ENCODE peak calls at places on chromosomes 1 and 21, in four cellular contexts. Q, X, N and J are unnamed samples.

GRCh38 chr1:19164274-19165015 is 45.6 kb downstream of the UBR4 start:
- DNase-seq in Q (no peak), X (no peak), N (no peak), J (no peak)

GRCh38 chr21:41993744-41994143 is 16.4 kb downstream of the ZBTB21 start:
- DNase-seq in Q (no peak), X (no peak), N (peak), J (no peak)

GRCh38 chr1:228015276-228016180 is 8.7 kb downstream of the WNT3A start:
- DNase-seq in Q (no peak), X (peak), N (no peak), J (no peak)

GRCh38 chr1:145695781-145696629 is 11.2 kb downstream of the PDZK1 start:
- DNase-seq in Q (no peak), X (no peak), N (peak), J (no peak)

GRCh38 chr1:234907585-234908457 is 220.8 kb downstream of the TOMM20 start:
- DNase-seq in Q (no peak), X (no peak), N (peak), J (no peak)

GRCh38 chr1:230798187-230798484 is 50.9 kb downstream of the CAPN9 start:
- DNase-seq in Q (no peak), X (no peak), N (no peak), J (no peak)

GRCh38 chr1:171441278-171441677 is 44.1 kb upstream of the PRRC2C start:
- DNase-seq in Q (no peak), X (peak), N (no peak), J (no peak)

GRCh38 chr1:79006564-79006963 is at the start of gene ADGRL4:
- DNase-seq in Q (no peak), X (no peak), N (peak), J (no peak)

GRCh38 chr1:52356818-52357355 is 9.1 kb downstream of the CC2D1B start:
- DNase-seq in Q (no peak), X (no peak), N (no peak), J (no peak)

GRCh38 chr21:45916011-45916840 is 65.3 kb upstream of the COL6A1 start:
- DNase-seq in Q (no peak), X (no peak), N (no peak), J (no peak)

GRCh38 chr1:10973956-10974881 is 38.2 kb upstream of the TARDBP start:
- DNase-seq in Q (no peak), X (no peak), N (no peak), J (no peak)

GRCh38 chr1:3014443-3015268 is 6.6 kb upstream of the ACTRT2 start:
- DNase-seq in Q (no peak), X (no peak), N (no peak), J (no peak)

GRCh38 chr1:59390307-59390706 is 93.4 kb downstream of the FGGY start:
- DNase-seq in Q (no peak), X (no peak), N (no peak), J (no peak)

GRCh38 chr1:87956072-87956471 is 627.4 kb downstream of the LMO4 start:
- DNase-seq in Q (no peak), X (peak), N (no peak), J (no peak)

GRCh38 chr1:172117800-172118199 is 276.5 kb downstream of the DNM3 start:
- DNase-seq in Q (peak), X (no peak), N (no peak), J (no peak)

GRCh38 chr1:247407180-247407616 is 8.8 kb upstream of the NLRP3 start:
- DNase-seq in Q (peak), X (no peak), N (peak), J (peak)

GRCh38 chr1:243253211-243253926 is 1.7 kb downstream of the CEP170 start:
- DNase-seq in Q (no peak), X (no peak), N (no peak), J (no peak)

GRCh38 chr1:212858461-212859265 is 588 bp downstream of the FLVCR1 start:
- DNase-seq in Q (peak), X (peak), N (peak), J (peak)

GRCh38 chr1:106651028-106651752 is 405.3 kb upstream of the PRMT6 start:
- DNase-seq in Q (no peak), X (no peak), N (no peak), J (no peak)

GRCh38 chr1:163174524-163175437 is 27.9 kb downstream of the RGS5 start:
- DNase-seq in Q (no peak), X (no peak), N (peak), J (peak)

GRCh38 chr1:116020668-116021272 is 44.5 kb downstream of the SLC22A15 start:
- DNase-seq in Q (peak), X (no peak), N (peak), J (peak)

GRCh38 chr21:43740497-43741156 is 21.7 kb downstream of the PDXK start:
- DNase-seq in Q (no peak), X (peak), N (peak), J (peak)

GRCh38 chr1:59146651-59147358 is 150.1 kb upstream of the FGGY start:
- DNase-seq in Q (peak), X (no peak), N (peak), J (peak)

GRCh38 chr1:25624155-25624554 is 7.6 kb downstream of the MAN1C1 start:
- DNase-seq in Q (no peak), X (no peak), N (no peak), J (no peak)

GRCh38 chr1:10122926-10123325 is 87.4 kb upstream of the KIF1B start:
- DNase-seq in Q (no peak), X (no peak), N (no peak), J (peak)

GRCh38 chr1:192578144-192578909 is 2.8 kb downstream of the RGS1 start:
- DNase-seq in Q (no peak), X (no peak), N (no peak), J (no peak)

GRCh38 chr1:58914925-58915324 is 131.1 kb upstream of the JUN start:
- DNase-seq in Q (no peak), X (no peak), N (no peak), J (no peak)

GRCh38 chr1:54442185-54442584 is 36.0 kb upstream of the SSBP3 start:
- DNase-seq in Q (no peak), X (no peak), N (no peak), J (no peak)

GRCh38 chr1:185238447-185238846 is 78.6 kb downstream of the IVNS1ABP start:
- DNase-seq in Q (peak), X (no peak), N (no peak), J (no peak)

GRCh38 chr1:158054721-158055120 is 61.3 kb downstream of the KIRREL1 start:
- DNase-seq in Q (no peak), X (no peak), N (no peak), J (no peak)

GRCh38 chr1:7405844-7406500 is 365.1 kb upstream of the VAMP3 start:
- DNase-seq in Q (no peak), X (no peak), N (no peak), J (no peak)

GRCh38 chr1:3651939-3652537 is at the start of gene TP73:
- DNase-seq in Q (no peak), X (no peak), N (no peak), J (no peak)

GRCh38 chr1:219188331-219188803 is 14.7 kb downstream of the LYPLAL1 start:
- DNase-seq in Q (no peak), X (no peak), N (no peak), J (no peak)

GRCh38 chr1:231139659-231140650 is 21.9 kb upstream of the TRIM67 start:
- DNase-seq in Q (no peak), X (no peak), N (peak), J (no peak)